ENCODE peak calls at places on chromosomes 11 and 22, in five cellular contexts. O is memory B cell, I is mesenchymal stem cell, X is left cardiac atrium, E is M059J. P is an unnamed sample.

GRCh38 chr11:33263549-33263948 is 6.4 kb downstream of the HIPK3 start:
- DNase-seq in O (no peak), I (peak), X (no peak), E (peak), P (no peak)

GRCh38 chr11:34238533-34238932 is 119.3 kb downstream of the ABTB2 start:
- DNase-seq in O (no peak), I (no peak), X (no peak), E (no peak), P (no peak)

GRCh38 chr22:37742374-37743092 is 45.7 kb downstream of the TRIOBP start:
- DNase-seq in O (no peak), I (peak), X (no peak), E (peak), P (no peak)

GRCh38 chr11:128424271-128424709 is 163.1 kb downstream of the ETS1 start:
- DNase-seq in O (no peak), I (no peak), X (peak), E (no peak), P (peak)

GRCh38 chr11:69444381-69445130 is 36.9 kb upstream of the LINC01488 start:
- DNase-seq in O (no peak), I (peak), X (peak), E (peak), P (no peak)

GRCh38 chr11:72230764-72231365 is 6.3 kb downstream of the INPPL1 start:
- DNase-seq in O (no peak), I (no peak), X (no peak), E (no peak), P (no peak)

GRCh38 chr22:41998361-41999261 is at the start of gene WBP2NL:
- DNase-seq in O (peak), I (no peak), X (peak), E (peak), P (peak)

GRCh38 chr11:92642146-92642919 is 327.1 kb upstream of the MTNR1B start:
- DNase-seq in O (no peak), I (no peak), X (no peak), E (peak), P (no peak)

GRCh38 chr11:34988294-34989255 is 72.2 kb downstream of the PDHX start:
- DNase-seq in O (no peak), I (peak), X (no peak), E (peak), P (no peak)

GRCh38 chr22:23184100-23184763 is 3.9 kb downstream of the BCR start:
- DNase-seq in O (no peak), I (no peak), X (no peak), E (no peak), P (no peak)

GRCh38 chr22:50577697-50577986 is 585 bp downstream of the CPT1B start:
- DNase-seq in O (no peak), I (no peak), X (no peak), E (no peak), P (no peak)